ENCODE peak calls at places on chromosomes 16 and 17, in six cellular contexts. Y, H, K, J, N and X are unnamed samples.

GRCh38 chr17:64147110-64148016 is 17.4 kb upstream of the ERN1 start:
- DNase-seq in K (peak; percentile 45), N (peak; percentile 44), H (no peak), J (no peak), Y (no peak), X (no peak)

GRCh38 chr17:80890551-80890930 is 101.1 kb upstream of the CHMP6 start:
- DNase-seq in J (no peak), Y (no peak), N (no peak), H (peak; percentile 52), K (no peak), X (no peak)

GRCh38 chr17:37339321-37339720 is 36.5 kb upstream of the C17orf78 start:
- DNase-seq in H (no peak), K (no peak), Y (no peak), N (no peak), J (no peak), X (no peak)

GRCh38 chr16:26594666-26595065 is 472.1 kb upstream of the C16orf82 start:
- DNase-seq in Y (no peak), J (no peak), H (no peak), K (no peak), N (no peak), X (no peak)

GRCh38 chr17:17778308-17779014 is 58.3 kb downstream of the SREBF1 start:
- DNase-seq in H (no peak), J (peak; percentile 93), K (peak; percentile 68), Y (peak; percentile 92), N (no peak), X (peak; percentile 48)

GRCh38 chr17:37191219-37191618 is 184.6 kb upstream of the C17orf78 start:
- DNase-seq in K (no peak), N (no peak), Y (no peak), H (no peak), J (no peak), X (no peak)

GRCh38 chr17:47221154-47221553 is 12.0 kb downstream of the MYL4 start:
- DNase-seq in H (no peak), Y (no peak), N (no peak), J (no peak), K (no peak), X (no peak)

GRCh38 chr16:12833939-12834338 is 30.3 kb upstream of the CPPED1 start:
- DNase-seq in Y (no peak), N (peak; percentile 54), H (no peak), K (peak; percentile 11), J (no peak), X (no peak)

GRCh38 chr17:69761767-69762321 is 313.2 kb upstream of the KCNJ16 start:
- DNase-seq in H (no peak), J (no peak), K (no peak), Y (no peak), N (peak; percentile 77), X (no peak)

GRCh38 chr17:2695243-2695960 is 16.2 kb downstream of the CLUH start:
- DNase-seq in N (no peak), J (no peak), Y (no peak), H (no peak), K (peak; percentile 28), X (no peak)

GRCh38 chr16:58451945-58452401 is 48.0 kb upstream of the NDRG4 start:
- DNase-seq in J (no peak), N (peak; percentile 32), H (no peak), K (no peak), Y (no peak), X (peak; percentile 44)

GRCh38 chr17:78096093-78096492 is 32.5 kb downstream of the TMC6 start:
- DNase-seq in Y (no peak), J (no peak), K (no peak), H (no peak), N (no peak), X (no peak)
- H3K4me1 ChIP-seq in Y (no peaks in the 10 kb centered on the region), J (no peaks in the 10 kb centered on the region), K (no peaks in the 10 kb centered on the region), H (no peaks in the 10 kb centered on the region), N (no peaks in the 10 kb centered on the region), X (no peaks in the 10 kb centered on the region)

GRCh38 chr16:75580-76501 is 2.2 kb upstream of the MPG start:
- DNase-seq in H (peak; percentile 78), N (no peak), K (peak; percentile 63), Y (peak; percentile 87), J (peak; percentile 91), X (peak; percentile 95)
- TF ChIP-seq CTCF in H (no peak), N (no peak), K (peak; percentile 27), Y (no peak), J (peak; percentile 45), X (peak; percentile 55)

GRCh38 chr16:66845080-66845410 is 831 bp downstream of the CA7 start:
- DNase-seq in N (no peak), J (peak; percentile 4), Y (peak; percentile 3), H (no peak), K (no peak), X (no peak)
- H3K4me3 ChIP-seq in N (peak overlapping the region; percentile 37), J (no peak overlapping the region), Y (no peak overlapping the region), H (no peak overlapping the region), K (peak overlapping the region; percentile 47), X (peak overlapping the region; percentile 38)

GRCh38 chr16:49836668-49837067 is 19.2 kb downstream of the ZNF423 start:
- DNase-seq in H (no peak), Y (no peak), N (no peak), J (no peak), K (no peak), X (no peak)

GRCh38 chr16:49838639-49839461 is 17.1 kb downstream of the ZNF423 start:
- DNase-seq in J (peak; percentile 54), H (peak; percentile 57), N (no peak), K (peak; percentile 43), Y (peak; percentile 33), X (no peak)

GRCh38 chr16:49839462-49839825 is 16.5 kb downstream of the ZNF423 start:
- DNase-seq in H (no peak), J (no peak), K (no peak), N (no peak), Y (no peak), X (no peak)

GRCh38 chr16:49837673-49838360 is 18.1 kb downstream of the ZNF423 start:
- DNase-seq in H (no peak), N (no peak), J (no peak), K (no peak), Y (no peak), X (peak; percentile 60)

DNA sequence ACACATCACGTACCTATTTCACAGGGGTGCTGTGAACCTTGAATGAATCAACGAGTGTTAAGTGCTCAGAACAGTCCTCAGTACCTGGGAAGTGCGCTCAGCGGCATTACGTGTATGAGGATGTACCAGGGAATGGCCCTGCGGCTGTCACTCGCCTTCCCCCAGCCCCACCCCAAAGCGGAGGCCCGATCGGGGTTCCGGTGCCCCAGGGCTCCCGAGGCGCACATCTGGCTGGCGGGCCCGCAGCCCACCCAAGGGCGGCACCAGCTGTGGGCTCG is 17.6 kb downstream of the ZNF423 start:
- DNase-seq in N (no peak), K (no peak), Y (no peak), H (no peak), J (no peak), X (no peak)
- H3K4me1 ChIP-seq in N (no peaks in the 10 kb centered on the region), K (no peaks in the 10 kb centered on the region), Y (no peaks in the 10 kb centered on the region), H (peaks cover 3% of the 10 kb centered on the region), J (peaks cover 38% of the 10 kb centered on the region), X (peaks cover 24% of the 10 kb centered on the region)

GRCh38 chr16:52581530-52581929 is 34.6 kb upstream of the TOX3 start:
- DNase-seq in J (no peak), K (no peak), Y (no peak), H (no peak), N (no peak), X (no peak)
- TF ChIP-seq CTCF in J (no peak), K (no peak), Y (no peak), H (no peak), N (no peak), X (no peak)

GRCh38 chr17:7563115-7563869 is 1.6 kb downstream of the SENP3 start:
- DNase-seq in Y (no peak), K (no peak), J (no peak), H (no peak), N (no peak), X (no peak)
- H3K4me3 ChIP-seq in Y (peak overlapping the region; percentile 79), K (peak overlapping the region; percentile 88), J (no peak overlapping the region), H (no peak overlapping the region), N (peak overlapping the region; percentile 77), X (peak overlapping the region; percentile 61)

GRCh38 chr17:66435182-66435581 is 132.8 kb downstream of the PRKCA start:
- DNase-seq in H (no peak), K (no peak), J (no peak), N (no peak), Y (no peak), X (no peak)
- H3K4me1 ChIP-seq in H (no peaks in the 10 kb centered on the region), K (peaks cover 34% of the 10 kb centered on the region), J (peaks cover 17% of the 10 kb centered on the region), N (peaks cover 32% of the 10 kb centered on the region), Y (no peaks in the 10 kb centered on the region), X (peaks cover 3% of the 10 kb centered on the region)